ENCODE peak calls at places on chromosomes 3 and 15, in ten cellular contexts. L is suprapubic skin, T is brain microvascular endothelial cell, X is coronary artery, V is HepG2, E is epithelial cell of esophagus, M is Panc1, A is SJSA1, R is Karpas-422, N is heart left ventricle. Q is an unnamed sample.

GRCh38 chr15:43229977-43230376 is 9.2 kb upstream of the EPB42 start:
- DNase-seq in M (no peak), R (no peak), A (no peak), X (no peak), T (no peak), V (no peak), E (no peak), L (no peak), N (no peak), Q (no peak)

GRCh38 chr3:67526246-67526645 is 128.2 kb downstream of the SUCLG2 start:
- DNase-seq in A (peak; percentile 49), E (peak; percentile 73), X (no peak), N (no peak), V (no peak), M (no peak), R (no peak), L (no peak), T (peak; percentile 65), Q (no peak)

GRCh38 chr3:138197058-138197457 is 10.0 kb downstream of the ARMC8 start:
- DNase-seq in T (peak; percentile 56), E (peak; percentile 56), M (no peak), R (peak; percentile 56), X (no peak), L (no peak), V (no peak), A (no peak), N (no peak), Q (no peak)

GRCh38 chr3:177478170-177478859 is 281.0 kb upstream of the TBL1XR1 start:
- DNase-seq in X (peak; percentile 84), N (no peak), T (peak; percentile 97), R (no peak), V (peak; percentile 23), L (peak; percentile 63), M (peak; percentile 95), A (peak; percentile 94), E (peak; percentile 97), Q (no peak)

GRCh38 chr3:168834558-168834957 is 738.8 kb upstream of the GOLIM4 start:
- DNase-seq in M (no peak), V (no peak), L (no peak), R (no peak), N (no peak), A (no peak), T (no peak), X (no peak), E (no peak), Q (no peak)

GRCh38 chr15:92393287-92393993 is at the start of gene ST8SIA2:
- DNase-seq in N (no peak), X (no peak), T (no peak), R (no peak), E (peak; percentile 33), M (no peak), A (peak; percentile 34), L (no peak), V (no peak), Q (no peak)

GRCh38 chr15:29570931-29571727 is 251.1 kb downstream of the TJP1 start:
- DNase-seq in M (no peak), X (no peak), L (no peak), E (peak; percentile 36), N (no peak), R (no peak), A (peak; percentile 34), T (no peak), V (no peak), Q (no peak)

GRCh38 chr3:30625541-30626438 is 19.4 kb downstream of the TGFBR2 start:
- DNase-seq in R (no peak), L (no peak), E (peak; percentile 95), V (peak; percentile 98), X (no peak), A (no peak), T (no peak), N (no peak), M (no peak), Q (no peak)

GRCh38 chr15:28914483-28915023 is 28.8 kb downstream of the APBA2 start:
- DNase-seq in X (no peak), E (no peak), A (no peak), V (no peak), T (no peak), M (no peak), L (no peak), N (no peak), R (peak; percentile 5), Q (no peak)

GRCh38 chr3:194945508-194945907 is 259.8 kb downstream of the FAM43A start:
- DNase-seq in V (no peak), N (no peak), R (no peak), A (no peak), T (no peak), E (no peak), L (no peak), X (no peak), M (no peak), Q (no peak)

GRCh38 chr15:32718082-32718821 is 448 bp downstream of the GREM1 start:
- DNase-seq in T (no peak), X (no peak), V (no peak), M (no peak), A (peak; percentile 54), L (no peak), E (peak; percentile 37), R (no peak), N (no peak), Q (no peak)

GRCh38 chr15:63718590-63719035 is 115.1 kb downstream of the HERC1 start:
- DNase-seq in V (peak; percentile 60), T (peak; percentile 24), M (no peak), E (peak; percentile 72), X (no peak), A (peak; percentile 7), N (no peak), L (no peak), R (no peak), Q (no peak)

GRCh38 chr3:192408007-192408655 is 319.2 kb downstream of the FGF12 start:
- DNase-seq in E (peak; percentile 20), L (no peak), X (no peak), N (no peak), T (no peak), V (no peak), A (no peak), M (no peak), R (no peak), Q (no peak)
- H3K4me3 ChIP-seq in E (no peak overlapping the region), L (peak overlapping the region; percentile 48), X (peak overlapping the region; percentile 73), N (peak overlapping the region; percentile 75), T (peak overlapping the region; percentile 64), V (no peak overlapping the region), A (no peak overlapping the region), M (no peak overlapping the region), R (no peak overlapping the region), Q (no peak overlapping the region)

GRCh38 chr15:76310470-76311070 is 699 bp downstream of the ETFA start:
- DNase-seq in A (no peak), M (no peak), E (peak; percentile 18), N (no peak), L (no peak), X (no peak), V (no peak), T (no peak), R (peak; percentile 81), Q (no peak)

GRCh38 chr15:76313731-76314130 is 2.5 kb upstream of the ETFA start:
- DNase-seq in E (peak; percentile 78), A (no peak), X (no peak), V (no peak), N (no peak), L (no peak), M (no peak), T (no peak), R (no peak), Q (no peak)

GRCh38 chr15:76312540-76313174 is 1.4 kb upstream of the ETFA start:
- DNase-seq in V (peak; percentile 75), M (peak; percentile 92), A (peak; percentile 79), R (no peak), N (no peak), L (no peak), E (peak; percentile 93), T (no peak), X (no peak), Q (no peak)

GRCh38 chr15:76311071-76311956 is at the start of gene ETFA:
- DNase-seq in V (peak; percentile 95), A (peak; percentile 92), E (peak; percentile 96), X (peak; percentile 99), T (peak; percentile 94), M (peak; percentile 87), R (peak; percentile 99), L (peak; percentile 97), N (peak; percentile 99), Q (peak; percentile 74)

GRCh38 chr15:76309561-76310330 is 1.5 kb downstream of the ETFA start:
- DNase-seq in T (no peak), E (no peak), L (no peak), A (peak; percentile 18), M (no peak), N (no peak), R (peak; percentile 29), V (no peak), X (no peak), Q (no peak)
- H3K4me3 ChIP-seq in T (peak overlapping the region; percentile 91), E (peak overlapping the region; percentile 96), L (peak overlapping the region; percentile 55), A (no peak overlapping the region), M (peak overlapping the region; percentile 83), N (peak overlapping the region; percentile 73), R (peak overlapping the region; percentile 88), V (peak overlapping the region; percentile 83), X (peak overlapping the region; percentile 75), Q (peak overlapping the region; percentile 75)

DNA sequence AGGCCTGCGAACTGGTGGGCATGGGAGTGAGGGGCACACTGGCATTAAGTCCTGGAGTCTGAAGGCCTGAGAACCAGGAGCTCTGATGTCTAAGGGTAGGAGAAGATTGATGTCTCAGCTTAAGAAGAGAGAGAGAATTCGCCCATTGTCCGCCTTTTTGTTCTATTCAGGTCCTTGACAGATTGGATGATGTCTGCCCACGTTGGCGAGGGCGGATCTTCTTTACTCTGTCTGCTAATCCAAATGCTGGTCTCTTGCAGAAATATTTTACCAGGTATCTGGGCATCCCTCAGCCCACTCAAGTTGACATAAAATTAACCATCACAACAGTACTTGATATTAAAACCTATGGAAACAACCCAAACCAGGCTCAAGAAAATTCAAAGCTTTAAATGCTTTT is 44.1 kb downstream of the MAP6D1 start:
- DNase-seq in T (no peak), V (no peak), N (no peak), M (no peak), A (no peak), E (no peak), L (no peak), R (no peak), X (no peak), Q (no peak)
- H3K4me3 ChIP-seq in T (no peak overlapping the region), V (no peak overlapping the region), N (no peak overlapping the region), M (no peak overlapping the region), A (no peak overlapping the region), E (no peak overlapping the region), L (no peak overlapping the region), R (no peak overlapping the region), X (no peak overlapping the region), Q (no peak overlapping the region)

GRCh38 chr3:186915808-186916796 is 14.2 kb upstream of the ST6GAL1 start:
- DNase-seq in N (no peak), E (peak; percentile 82), V (no peak), X (no peak), L (no peak), A (no peak), T (no peak), M (no peak), R (peak; percentile 37), Q (peak; percentile 61)
- H3K4me3 ChIP-seq in N (no peak overlapping the region), E (no peak overlapping the region), V (no peak overlapping the region), X (no peak overlapping the region), L (no peak overlapping the region), A (no peak overlapping the region), T (no peak overlapping the region), M (no peak overlapping the region), R (no peak overlapping the region), Q (no peak overlapping the region)

Q was measured in Jurkat, Clone E6-1.